ENCODE peak calls at places on chromosomes 3 and 15, in eight cellular contexts. H is psoas muscle; Z is GM13976; L is sciatic nerve; S is stimulated activated CD4-positive, alpha-beta T cell treated with anti-CD3 and anti-CD28 coated beads, Interleukin-2, amount 100 ng/mL, for 48 hours; N is Peyer's patch; D is MG63; V is stimulated activated naive CD4-positive, alpha-beta T cell. K is an unnamed sample.

GRCh38 chr3:72973031-72973723 is 23.4 kb upstream of the PPP4R2 start:
- DNase-seq in N (no peak), S (no peak), H (no peak), D (no peak), L (no peak), V (no peak), Z (no peak), K (no peak)

GRCh38 chr15:90875549-90875981 is 7.2 kb downstream of the FURIN start:
- DNase-seq in L (no peak), H (no peak), N (no peak), V (no peak), S (no peak), Z (no peak), D (no peak), K (no peak)

GRCh38 chr15:69554321-69554961 is 101.8 kb downstream of the RPLP1 start:
- DNase-seq in Z (no peak), H (no peak), S (no peak), L (no peak), N (no peak), D (peak), V (no peak), K (no peak)

GRCh38 chr3:128854382-128854939 is 25.0 kb upstream of the ACAD9 start:
- DNase-seq in H (no peak), V (no peak), N (no peak), D (no peak), L (no peak), S (no peak), Z (no peak), K (no peak)

GRCh38 chr3:98398513-98398912 is 8.0 kb downstream of the OR5K3 start:
- DNase-seq in L (no peak), V (no peak), Z (no peak), D (no peak), N (no peak), S (no peak), H (no peak), K (no peak)

GRCh38 chr3:21188459-21188858 is 562.6 kb downstream of the ZNF385D start:
- DNase-seq in D (no peak), S (no peak), H (no peak), V (no peak), L (no peak), Z (no peak), N (no peak), K (no peak)

GRCh38 chr3:124092811-124093210 is 100.9 kb upstream of the ROPN1 start:
- DNase-seq in S (no peak), Z (no peak), V (no peak), L (no peak), D (no peak), H (no peak), N (no peak), K (no peak)

GRCh38 chr15:64622410-64623260 is 152.8 kb downstream of the RBPMS2 start:
- DNase-seq in L (no peak), S (peak), Z (peak), V (peak), D (no peak), N (peak), H (no peak), K (peak)

GRCh38 chr3:174101244-174101643 is 703.7 kb downstream of the NLGN1 start:
- DNase-seq in D (no peak), H (no peak), V (no peak), N (no peak), Z (no peak), L (no peak), S (no peak), K (no peak)

GRCh38 chr15:79967331-79968182 is 3.4 kb downstream of the BCL2A1 start:
- DNase-seq in N (peak), D (no peak), H (no peak), L (no peak), V (no peak), Z (no peak), S (no peak), K (no peak)

GRCh38 chr15:67820992-67821783 is 4.1 kb upstream of the SKOR1 start:
- DNase-seq in Z (peak), S (no peak), N (no peak), V (no peak), D (peak), L (peak), H (peak), K (no peak)

GRCh38 chr15:31831596-31831995 is 198.7 kb upstream of the CHRNA7 start:
- DNase-seq in Z (no peak), D (no peak), N (no peak), L (no peak), V (no peak), S (no peak), H (no peak), K (no peak)

GRCh38 chr3:9915252-9916141 is 1.4 kb upstream of the IL17RC start:
- DNase-seq in D (peak), V (peak), S (no peak), Z (peak), H (peak), N (peak), L (peak), K (no peak)

K was measured in T-cell.